ENCODE peak calls at places on chromosomes 12 and 14, in four cellular contexts. One of them, this sample, is unnamed.

GRCh38 chr12:67873355-67873754 is 115.9 kb upstream of the IFNG-AS1 start:
- DNase-seq in Panc1: no peak
- DNase-seq in ovary: no peak
- DNase-seq in astrocyte: no peak
- DNase-seq in this sample: no peak

GRCh38 chr14:100408350-100409015 is 85.3 kb downstream of the SLC25A47 start:
- DNase-seq in Panc1: no peak
- DNase-seq in ovary: no peak
- DNase-seq in astrocyte: peak; percentile 97
- DNase-seq in this sample: peak; percentile 26

GRCh38 chr12:100401660-100402059 is 44.8 kb downstream of the SLC17A8 start:
- DNase-seq in Panc1: no peak
- DNase-seq in astrocyte: peak; percentile 69
- DNase-seq in ovary: no peak
- DNase-seq in this sample: no peak

GRCh38 chr12:20436367-20436766 is 68.0 kb downstream of the PDE3A start:
- DNase-seq in astrocyte: peak; percentile 33
- DNase-seq in ovary: no peak
- DNase-seq in Panc1: no peak
- DNase-seq in this sample: no peak

GRCh38 chr14:24690492-24690891 is 56.5 kb upstream of the GZMB start:
- DNase-seq in ovary: no peak
- DNase-seq in Panc1: no peak
- DNase-seq in astrocyte: no peak
- DNase-seq in this sample: no peak

GRCh38 chr14:64501326-64502171 is 2.1 kb downstream of the ZBTB25 start:
- DNase-seq in ovary: peak; percentile 46
- DNase-seq in Panc1: no peak
- DNase-seq in astrocyte: peak; percentile 77
- DNase-seq in this sample: no peak

GRCh38 chr12:21774358-21775129 is at the start of gene KCNJ8:
- DNase-seq in ovary: peak; percentile 84
- DNase-seq in Panc1: no peak
- DNase-seq in astrocyte: peak; percentile 31
- DNase-seq in this sample: peak; percentile 10

GRCh38 chr12:77760271-77761025 is 70.2 kb upstream of the NAV3 start:
- DNase-seq in astrocyte: no peak
- DNase-seq in ovary: no peak
- DNase-seq in Panc1: no peak
- DNase-seq in this sample: no peak

GRCh38 chr12:130752692-130753230 is 36.7 kb upstream of the RIMBP2 start:
- DNase-seq in ovary: no peak
- DNase-seq in Panc1: no peak
- DNase-seq in astrocyte: no peak
- DNase-seq in this sample: no peak

GRCh38 chr12:3251691-3252090 is 174.5 kb downstream of the TSPAN9 start:
- DNase-seq in astrocyte: no peak
- DNase-seq in Panc1: no peak
- DNase-seq in ovary: peak; percentile 70
- DNase-seq in this sample: no peak

GRCh38 chr12:130335517-130336392 is 1.9 kb upstream of the PIWIL1 start:
- DNase-seq in Panc1: peak; percentile 17
- DNase-seq in astrocyte: peak; percentile 8
- DNase-seq in ovary: no peak
- DNase-seq in this sample: no peak

GRCh38 chr14:30610719-30611388 is 11.3 kb upstream of the SCFD1 start:
- DNase-seq in ovary: no peak
- DNase-seq in astrocyte: peak; percentile 65
- DNase-seq in Panc1: no peak
- DNase-seq in this sample: peak; percentile 47

GRCh38 chr14:49946320-49947141 is 53.6 kb downstream of the ARF6 start:
- DNase-seq in Panc1: peak; percentile 52
- DNase-seq in ovary: no peak
- DNase-seq in astrocyte: peak; percentile 76
- DNase-seq in this sample: no peak

GRCh38 chr12:26466709-26467108 is 271.3 kb downstream of the SSPN start:
- DNase-seq in ovary: no peak
- DNase-seq in Panc1: no peak
- DNase-seq in astrocyte: no peak
- DNase-seq in this sample: no peak

GRCh38 chr12:4211372-4211771 is 62.2 kb upstream of the CCND2 start:
- DNase-seq in ovary: no peak
- DNase-seq in Panc1: no peak
- DNase-seq in astrocyte: no peak
- DNase-seq in this sample: no peak

GRCh38 chr12:113016796-113017195 is 38.5 kb downstream of the OAS2 start:
- DNase-seq in Panc1: no peak
- DNase-seq in astrocyte: no peak
- DNase-seq in ovary: no peak
- DNase-seq in this sample: no peak

GRCh38 chr12:75933136-75933535 is 98.4 kb downstream of the PHLDA1 start:
- DNase-seq in astrocyte: peak; percentile 93
- DNase-seq in ovary: no peak
- DNase-seq in Panc1: no peak
- DNase-seq in this sample: peak; percentile 84

GRCh38 chr14:40004871-40005503 is 572.8 kb upstream of the FBXO33 start:
- DNase-seq in Panc1: no peak
- DNase-seq in ovary: no peak
- DNase-seq in astrocyte: no peak
- DNase-seq in this sample: no peak

GRCh38 chr12:12715459-12716150 is 1.6 kb upstream of the CDKN1B start:
- DNase-seq in astrocyte: peak; percentile 18
- DNase-seq in ovary: no peak
- DNase-seq in Panc1: no peak
- DNase-seq in this sample: no peak

DNA sequence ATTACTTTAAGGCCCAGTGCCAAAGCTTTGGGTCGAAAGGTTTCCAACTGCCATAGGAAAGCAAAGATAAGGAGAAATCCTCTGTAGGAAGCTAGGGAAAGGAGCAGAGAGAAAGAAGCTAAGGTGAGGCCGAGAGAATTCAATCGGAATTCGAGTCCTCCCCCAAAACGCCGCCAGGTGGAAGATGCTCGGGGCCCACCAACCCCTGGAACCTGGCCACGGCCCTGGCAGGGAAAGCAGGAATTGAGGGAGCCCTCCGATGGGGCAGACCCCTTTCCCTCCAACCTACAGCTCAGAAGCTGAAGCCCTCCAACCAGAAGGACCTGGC is 498 bp downstream of the GMFB start:
- DNase-seq in astrocyte: no peak
- DNase-seq in ovary: no peak
- DNase-seq in Panc1: no peak
- DNase-seq in this sample: no peak
- TF ChIP-seq CTCF in astrocyte: no peak
- TF ChIP-seq CTCF in ovary: no peak
- TF ChIP-seq CTCF in Panc1: no peak
- TF ChIP-seq CTCF in this sample: no peak

DNA sequence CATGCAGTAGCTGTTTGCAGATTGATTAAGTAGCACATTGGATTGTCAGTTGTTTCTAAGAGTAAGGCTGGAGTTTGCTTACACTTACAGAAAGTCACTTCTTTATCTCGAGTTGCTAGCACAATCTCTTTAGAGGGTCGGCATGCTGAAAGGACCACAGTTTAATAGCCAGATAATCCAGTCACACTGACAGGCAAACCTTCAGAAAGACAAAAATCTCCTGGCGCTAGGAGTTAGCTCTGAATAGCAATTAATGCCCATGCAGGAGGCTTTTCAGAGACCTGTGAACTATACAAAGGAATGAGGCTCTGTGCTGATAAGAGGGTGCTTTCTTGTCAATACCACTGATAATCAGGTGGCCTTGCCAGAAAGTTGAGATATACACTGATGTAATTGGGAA is 1043.0 kb downstream of the AACS start:
- DNase-seq in Panc1: no peak
- DNase-seq in astrocyte: no peak
- DNase-seq in ovary: no peak
- DNase-seq in this sample: no peak
- H3K27ac ChIP-seq in Panc1: no peak overlapping the region
- H3K27ac ChIP-seq in astrocyte: no peak overlapping the region
- H3K27ac ChIP-seq in ovary: no peak overlapping the region
- H3K27ac ChIP-seq in this sample: no peak overlapping the region

GRCh38 chr12:92108651-92109050 is 37.0 kb downstream of the BTG1 start:
- DNase-seq in astrocyte: no peak
- DNase-seq in ovary: no peak
- DNase-seq in Panc1: no peak
- DNase-seq in this sample: peak; percentile 36
- H3K4me3 ChIP-seq in astrocyte: no peak overlapping the region
- H3K4me3 ChIP-seq in ovary: no peak overlapping the region
- H3K4me3 ChIP-seq in Panc1: no peak overlapping the region
- H3K4me3 ChIP-seq in this sample: no peak overlapping the region

GRCh38 chr12:90174198-90174510 is 465.5 kb upstream of the ATP2B1 start:
- DNase-seq in ovary: no peak
- DNase-seq in astrocyte: peak; percentile 36
- DNase-seq in Panc1: no peak
- DNase-seq in this sample: no peak

GRCh38 chr12:90167501-90167900 is 458.9 kb upstream of the ATP2B1 start:
- DNase-seq in ovary: no peak
- DNase-seq in Panc1: no peak
- DNase-seq in astrocyte: no peak
- DNase-seq in this sample: no peak

GRCh38 chr12:90172524-90172923 is 463.9 kb upstream of the ATP2B1 start:
- DNase-seq in ovary: no peak
- DNase-seq in astrocyte: no peak
- DNase-seq in Panc1: no peak
- DNase-seq in this sample: no peak

GRCh38 chr12:90173499-90174197 is 465.0 kb upstream of the ATP2B1 start:
- DNase-seq in Panc1: no peak
- DNase-seq in astrocyte: no peak
- DNase-seq in ovary: no peak
- DNase-seq in this sample: no peak

DNA sequence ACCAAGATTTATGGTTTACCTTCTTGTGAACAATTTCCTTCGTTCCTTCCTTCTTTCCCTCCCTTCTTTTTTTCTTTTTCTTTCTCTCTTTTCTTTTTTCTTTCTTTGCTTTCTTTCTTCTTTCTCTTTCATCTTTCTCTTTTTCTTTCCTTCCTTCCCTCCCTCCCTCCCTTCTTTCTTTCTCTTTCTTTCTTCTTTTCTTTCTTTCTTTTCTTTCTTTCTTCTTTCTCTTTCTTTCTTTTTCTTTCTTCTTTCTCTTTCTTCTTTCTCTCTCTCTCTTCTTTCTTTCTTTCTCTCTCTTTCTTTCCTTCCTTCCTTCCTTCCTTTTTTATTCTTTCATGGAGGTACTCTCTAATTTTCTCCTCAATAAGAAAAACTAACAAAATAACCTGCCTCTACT is 462.1 kb upstream of the ATP2B1 start:
- DNase-seq in ovary: no peak
- DNase-seq in Panc1: no peak
- DNase-seq in astrocyte: no peak
- DNase-seq in this sample: no peak
- TF ChIP-seq CTCF in ovary: no peak
- TF ChIP-seq CTCF in Panc1: no peak
- TF ChIP-seq CTCF in astrocyte: no peak
- TF ChIP-seq CTCF in this sample: no peak

DNA sequence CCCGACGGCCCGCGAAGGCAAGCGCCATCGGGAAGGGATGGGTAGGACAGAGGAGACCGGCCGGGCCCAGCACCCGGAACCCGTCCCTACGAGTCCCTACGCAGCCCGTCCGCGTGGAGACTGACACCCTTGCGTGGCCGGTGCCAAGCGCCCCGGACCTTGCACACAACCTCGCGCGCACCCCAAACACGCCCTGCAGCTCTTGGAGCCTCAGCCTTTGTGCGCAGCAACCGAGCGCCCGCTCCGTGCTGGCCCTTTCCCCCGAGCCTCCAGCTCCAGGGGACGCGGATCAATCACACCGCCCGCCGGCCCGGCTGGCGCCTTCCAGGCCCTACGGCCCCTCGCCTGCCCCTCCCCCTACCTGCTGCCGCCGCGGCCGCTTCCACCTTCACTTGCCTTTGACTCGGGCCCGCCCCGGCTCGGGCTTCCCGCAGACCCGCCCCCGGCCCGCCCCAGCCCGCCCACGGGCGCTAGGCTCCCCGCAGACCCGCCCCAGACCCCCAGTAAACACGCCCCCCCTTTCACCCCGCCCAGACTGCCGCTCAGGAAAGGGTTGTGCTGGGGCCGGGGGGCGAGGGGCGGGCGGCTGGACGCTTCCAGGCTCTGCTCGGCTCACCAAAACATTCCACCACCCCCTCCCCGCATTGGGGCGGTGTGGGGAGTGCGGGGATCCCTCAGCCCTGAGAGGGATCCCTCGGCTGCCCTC is at the start of gene NDRG2:
- DNase-seq in ovary: peak; percentile 93
- DNase-seq in Panc1: no peak
- DNase-seq in astrocyte: no peak
- DNase-seq in this sample: no peak
- H3K27ac ChIP-seq in ovary: peak within 1 kb of the TSS; percentile 97
- H3K27ac ChIP-seq in Panc1: no peak within 1 kb of the TSS
- H3K27ac ChIP-seq in astrocyte: no peak within 1 kb of the TSS
- H3K27ac ChIP-seq in this sample: no peak within 1 kb of the TSS

GRCh38 chr12:92065018-92065499 is 80.6 kb downstream of the BTG1 start:
- DNase-seq in Panc1: no peak
- DNase-seq in astrocyte: peak; percentile 51
- DNase-seq in ovary: no peak
- DNase-seq in this sample: no peak
- H3K4me3 ChIP-seq in Panc1: no peak overlapping the region
- H3K4me3 ChIP-seq in astrocyte: no peak overlapping the region
- H3K4me3 ChIP-seq in ovary: no peak overlapping the region
- H3K4me3 ChIP-seq in this sample: no peak overlapping the region

GRCh38 chr12:65703176-65703575 is 121.1 kb upstream of the HMGA2 start:
- DNase-seq in ovary: no peak
- DNase-seq in astrocyte: no peak
- DNase-seq in Panc1: no peak
- DNase-seq in this sample: no peak

GRCh38 chr12:65696227-65696626 is 128.1 kb upstream of the HMGA2 start:
- DNase-seq in ovary: no peak
- DNase-seq in astrocyte: peak; percentile 20
- DNase-seq in Panc1: no peak
- DNase-seq in this sample: no peak

GRCh38 chr12:65695077-65695865 is 129.0 kb upstream of the HMGA2 start:
- DNase-seq in ovary: peak; percentile 33
- DNase-seq in Panc1: peak; percentile 88
- DNase-seq in astrocyte: peak; percentile 99
- DNase-seq in this sample: peak; percentile 93

GRCh38 chr12:65699251-65699650 is 125.0 kb upstream of the HMGA2 start:
- DNase-seq in Panc1: no peak
- DNase-seq in astrocyte: peak; percentile 23
- DNase-seq in ovary: no peak
- DNase-seq in this sample: no peak
- TF ChIP-seq CTCF in Panc1: peak; percentile 46
- TF ChIP-seq CTCF in astrocyte: peak; percentile 31
- TF ChIP-seq CTCF in ovary: no peak
- TF ChIP-seq CTCF in this sample: peak; percentile 45

GRCh38 chr12:45663452-45663851 is 66.1 kb upstream of the ARID2 start:
- DNase-seq in ovary: no peak
- DNase-seq in Panc1: no peak
- DNase-seq in astrocyte: no peak
- DNase-seq in this sample: no peak

GRCh38 chr12:45655186-45655585 is 74.3 kb upstream of the ARID2 start:
- DNase-seq in ovary: no peak
- DNase-seq in Panc1: no peak
- DNase-seq in astrocyte: no peak
- DNase-seq in this sample: no peak

GRCh38 chr12:45658066-45658465 is 71.4 kb upstream of the ARID2 start:
- DNase-seq in astrocyte: no peak
- DNase-seq in ovary: no peak
- DNase-seq in Panc1: no peak
- DNase-seq in this sample: no peak

GRCh38 chr12:45655753-45656152 is 73.8 kb upstream of the ARID2 start:
- DNase-seq in ovary: no peak
- DNase-seq in astrocyte: no peak
- DNase-seq in Panc1: no peak
- DNase-seq in this sample: no peak

GRCh38 chr12:45660330-45660729 is 69.2 kb upstream of the ARID2 start:
- DNase-seq in Panc1: peak; percentile 36
- DNase-seq in astrocyte: peak; percentile 58
- DNase-seq in ovary: no peak
- DNase-seq in this sample: peak; percentile 37
- H3K27ac ChIP-seq in Panc1: no peak overlapping the region
- H3K27ac ChIP-seq in astrocyte: no peak overlapping the region
- H3K27ac ChIP-seq in ovary: no peak overlapping the region
- H3K27ac ChIP-seq in this sample: no peak overlapping the region